ENCODE peak calls at places on chromosomes 1 and 21, in ten cellular contexts. One of them, this sample, is unnamed.

GRCh38 chr1:201466492-201466891 is 2.5 kb downstream of the PHLDA3 start:
- DNase-seq in stimulated activated CD4-positive, alpha-beta T cell treated with anti-CD3 and anti-CD28 coated beads, TNF-alpha, amount 100 ng/mL, for 1 hour: no peak
- DNase-seq in tibial nerve: no peak
- DNase-seq in GM12891: no peak
- DNase-seq in HAP-1: no peak
- DNase-seq in stimulated activated CD8-positive, alpha-beta memory T cell treated with anti-CD3 and anti-CD28 coated beads, Interleukin-12 subunit alpha, Interleukin-12 subunit beta, amount 100 ng/mL, for 1 hour: no peak
- DNase-seq in NCI-H2029 treated with DMSO at 0.1 percent for 48 hours: no peak
- DNase-seq in dorsolateral prefrontal cortex: no peak
- DNase-seq in NT2/D1: no peak
- DNase-seq in epithelial cell of esophagus: peak
- DNase-seq in this sample: no peak

GRCh38 chr1:42742141-42742540 is 2.1 kb upstream of the CLDN19 start:
- DNase-seq in stimulated activated CD4-positive, alpha-beta T cell treated with anti-CD3 and anti-CD28 coated beads, TNF-alpha, amount 100 ng/mL, for 1 hour: no peak
- DNase-seq in tibial nerve: no peak
- DNase-seq in GM12891: no peak
- DNase-seq in HAP-1: no peak
- DNase-seq in stimulated activated CD8-positive, alpha-beta memory T cell treated with anti-CD3 and anti-CD28 coated beads, Interleukin-12 subunit alpha, Interleukin-12 subunit beta, amount 100 ng/mL, for 1 hour: no peak
- DNase-seq in NCI-H2029 treated with DMSO at 0.1 percent for 48 hours: no peak
- DNase-seq in dorsolateral prefrontal cortex: no peak
- DNase-seq in NT2/D1: no peak
- DNase-seq in epithelial cell of esophagus: no peak
- DNase-seq in this sample: no peak

GRCh38 chr21:46483300-46484295 is 24.9 kb downstream of the DIP2A start:
- DNase-seq in stimulated activated CD4-positive, alpha-beta T cell treated with anti-CD3 and anti-CD28 coated beads, TNF-alpha, amount 100 ng/mL, for 1 hour: no peak
- DNase-seq in tibial nerve: no peak
- DNase-seq in GM12891: no peak
- DNase-seq in HAP-1: no peak
- DNase-seq in stimulated activated CD8-positive, alpha-beta memory T cell treated with anti-CD3 and anti-CD28 coated beads, Interleukin-12 subunit alpha, Interleukin-12 subunit beta, amount 100 ng/mL, for 1 hour: no peak
- DNase-seq in NCI-H2029 treated with DMSO at 0.1 percent for 48 hours: no peak
- DNase-seq in dorsolateral prefrontal cortex: no peak
- DNase-seq in NT2/D1: no peak
- DNase-seq in epithelial cell of esophagus: no peak
- DNase-seq in this sample: no peak

GRCh38 chr1:64933296-64934070 is 32.9 kb downstream of the JAK1 start:
- DNase-seq in stimulated activated CD4-positive, alpha-beta T cell treated with anti-CD3 and anti-CD28 coated beads, TNF-alpha, amount 100 ng/mL, for 1 hour: no peak
- DNase-seq in tibial nerve: no peak
- DNase-seq in GM12891: no peak
- DNase-seq in HAP-1: no peak
- DNase-seq in stimulated activated CD8-positive, alpha-beta memory T cell treated with anti-CD3 and anti-CD28 coated beads, Interleukin-12 subunit alpha, Interleukin-12 subunit beta, amount 100 ng/mL, for 1 hour: no peak
- DNase-seq in NCI-H2029 treated with DMSO at 0.1 percent for 48 hours: no peak
- DNase-seq in dorsolateral prefrontal cortex: peak
- DNase-seq in NT2/D1: no peak
- DNase-seq in epithelial cell of esophagus: peak
- DNase-seq in this sample: no peak

GRCh38 chr1:2288308-2288707 is 60.2 kb downstream of the SKI start:
- DNase-seq in stimulated activated CD4-positive, alpha-beta T cell treated with anti-CD3 and anti-CD28 coated beads, TNF-alpha, amount 100 ng/mL, for 1 hour: no peak
- DNase-seq in tibial nerve: no peak
- DNase-seq in GM12891: no peak
- DNase-seq in HAP-1: no peak
- DNase-seq in stimulated activated CD8-positive, alpha-beta memory T cell treated with anti-CD3 and anti-CD28 coated beads, Interleukin-12 subunit alpha, Interleukin-12 subunit beta, amount 100 ng/mL, for 1 hour: no peak
- DNase-seq in NCI-H2029 treated with DMSO at 0.1 percent for 48 hours: no peak
- DNase-seq in dorsolateral prefrontal cortex: no peak
- DNase-seq in NT2/D1: no peak
- DNase-seq in epithelial cell of esophagus: no peak
- DNase-seq in this sample: no peak

GRCh38 chr1:210394281-210394798 is 65.6 kb downstream of the HHAT start:
- DNase-seq in stimulated activated CD4-positive, alpha-beta T cell treated with anti-CD3 and anti-CD28 coated beads, TNF-alpha, amount 100 ng/mL, for 1 hour: no peak
- DNase-seq in tibial nerve: peak
- DNase-seq in GM12891: no peak
- DNase-seq in HAP-1: no peak
- DNase-seq in stimulated activated CD8-positive, alpha-beta memory T cell treated with anti-CD3 and anti-CD28 coated beads, Interleukin-12 subunit alpha, Interleukin-12 subunit beta, amount 100 ng/mL, for 1 hour: no peak
- DNase-seq in NCI-H2029 treated with DMSO at 0.1 percent for 48 hours: no peak
- DNase-seq in dorsolateral prefrontal cortex: no peak
- DNase-seq in NT2/D1: no peak
- DNase-seq in epithelial cell of esophagus: no peak
- DNase-seq in this sample: no peak

GRCh38 chr1:26959722-26960624 is at the start of gene KDF1:
- DNase-seq in stimulated activated CD4-positive, alpha-beta T cell treated with anti-CD3 and anti-CD28 coated beads, TNF-alpha, amount 100 ng/mL, for 1 hour: peak
- DNase-seq in tibial nerve: no peak
- DNase-seq in GM12891: no peak
- DNase-seq in HAP-1: no peak
- DNase-seq in stimulated activated CD8-positive, alpha-beta memory T cell treated with anti-CD3 and anti-CD28 coated beads, Interleukin-12 subunit alpha, Interleukin-12 subunit beta, amount 100 ng/mL, for 1 hour: peak
- DNase-seq in NCI-H2029 treated with DMSO at 0.1 percent for 48 hours: peak
- DNase-seq in dorsolateral prefrontal cortex: no peak
- DNase-seq in NT2/D1: peak
- DNase-seq in epithelial cell of esophagus: peak
- DNase-seq in this sample: no peak

GRCh38 chr1:44084998-44085675 is 33.5 kb upstream of the KLF17 start:
- DNase-seq in stimulated activated CD4-positive, alpha-beta T cell treated with anti-CD3 and anti-CD28 coated beads, TNF-alpha, amount 100 ng/mL, for 1 hour: no peak
- DNase-seq in tibial nerve: no peak
- DNase-seq in GM12891: no peak
- DNase-seq in HAP-1: no peak
- DNase-seq in stimulated activated CD8-positive, alpha-beta memory T cell treated with anti-CD3 and anti-CD28 coated beads, Interleukin-12 subunit alpha, Interleukin-12 subunit beta, amount 100 ng/mL, for 1 hour: no peak
- DNase-seq in NCI-H2029 treated with DMSO at 0.1 percent for 48 hours: no peak
- DNase-seq in dorsolateral prefrontal cortex: no peak
- DNase-seq in NT2/D1: no peak
- DNase-seq in epithelial cell of esophagus: peak
- DNase-seq in this sample: no peak

GRCh38 chr1:25572708-25573590 is 29.5 kb downstream of the LDLRAP1 start:
- DNase-seq in stimulated activated CD4-positive, alpha-beta T cell treated with anti-CD3 and anti-CD28 coated beads, TNF-alpha, amount 100 ng/mL, for 1 hour: peak
- DNase-seq in tibial nerve: no peak
- DNase-seq in GM12891: peak
- DNase-seq in HAP-1: peak
- DNase-seq in stimulated activated CD8-positive, alpha-beta memory T cell treated with anti-CD3 and anti-CD28 coated beads, Interleukin-12 subunit alpha, Interleukin-12 subunit beta, amount 100 ng/mL, for 1 hour: no peak
- DNase-seq in NCI-H2029 treated with DMSO at 0.1 percent for 48 hours: no peak
- DNase-seq in dorsolateral prefrontal cortex: no peak
- DNase-seq in NT2/D1: peak
- DNase-seq in epithelial cell of esophagus: peak
- DNase-seq in this sample: no peak

GRCh38 chr1:125119024-125119441 is 3934.3 kb downstream of the SRGAP2C start:
- DNase-seq in stimulated activated CD4-positive, alpha-beta T cell treated with anti-CD3 and anti-CD28 coated beads, TNF-alpha, amount 100 ng/mL, for 1 hour: no peak
- DNase-seq in tibial nerve: no peak
- DNase-seq in GM12891: no peak
- DNase-seq in HAP-1: no peak
- DNase-seq in stimulated activated CD8-positive, alpha-beta memory T cell treated with anti-CD3 and anti-CD28 coated beads, Interleukin-12 subunit alpha, Interleukin-12 subunit beta, amount 100 ng/mL, for 1 hour: no peak
- DNase-seq in NCI-H2029 treated with DMSO at 0.1 percent for 48 hours: no peak
- DNase-seq in dorsolateral prefrontal cortex: no peak
- DNase-seq in NT2/D1: no peak
- DNase-seq in epithelial cell of esophagus: no peak
- DNase-seq in this sample: no peak

GRCh38 chr21:35783686-35784085 is 276.6 kb downstream of the SETD4 start:
- DNase-seq in stimulated activated CD4-positive, alpha-beta T cell treated with anti-CD3 and anti-CD28 coated beads, TNF-alpha, amount 100 ng/mL, for 1 hour: no peak
- DNase-seq in tibial nerve: no peak
- DNase-seq in GM12891: no peak
- DNase-seq in HAP-1: no peak
- DNase-seq in stimulated activated CD8-positive, alpha-beta memory T cell treated with anti-CD3 and anti-CD28 coated beads, Interleukin-12 subunit alpha, Interleukin-12 subunit beta, amount 100 ng/mL, for 1 hour: no peak
- DNase-seq in NCI-H2029 treated with DMSO at 0.1 percent for 48 hours: no peak
- DNase-seq in dorsolateral prefrontal cortex: no peak
- DNase-seq in NT2/D1: no peak
- DNase-seq in epithelial cell of esophagus: no peak
- DNase-seq in this sample: no peak

GRCh38 chr1:42692461-42692860 is 10.2 kb downstream of the YBX1 start:
- DNase-seq in stimulated activated CD4-positive, alpha-beta T cell treated with anti-CD3 and anti-CD28 coated beads, TNF-alpha, amount 100 ng/mL, for 1 hour: no peak
- DNase-seq in tibial nerve: no peak
- DNase-seq in GM12891: no peak
- DNase-seq in HAP-1: no peak
- DNase-seq in stimulated activated CD8-positive, alpha-beta memory T cell treated with anti-CD3 and anti-CD28 coated beads, Interleukin-12 subunit alpha, Interleukin-12 subunit beta, amount 100 ng/mL, for 1 hour: no peak
- DNase-seq in NCI-H2029 treated with DMSO at 0.1 percent for 48 hours: no peak
- DNase-seq in dorsolateral prefrontal cortex: no peak
- DNase-seq in NT2/D1: no peak
- DNase-seq in epithelial cell of esophagus: peak
- DNase-seq in this sample: no peak

GRCh38 chr1:240031009-240031408 is 60.7 kb upstream of the FMN2 start:
- DNase-seq in stimulated activated CD4-positive, alpha-beta T cell treated with anti-CD3 and anti-CD28 coated beads, TNF-alpha, amount 100 ng/mL, for 1 hour: no peak
- DNase-seq in tibial nerve: no peak
- DNase-seq in GM12891: no peak
- DNase-seq in HAP-1: no peak
- DNase-seq in stimulated activated CD8-positive, alpha-beta memory T cell treated with anti-CD3 and anti-CD28 coated beads, Interleukin-12 subunit alpha, Interleukin-12 subunit beta, amount 100 ng/mL, for 1 hour: no peak
- DNase-seq in NCI-H2029 treated with DMSO at 0.1 percent for 48 hours: no peak
- DNase-seq in dorsolateral prefrontal cortex: no peak
- DNase-seq in NT2/D1: no peak
- DNase-seq in epithelial cell of esophagus: peak
- DNase-seq in this sample: no peak

GRCh38 chr1:238647877-238648276 is 738.5 kb upstream of the CHRM3 start:
- DNase-seq in stimulated activated CD4-positive, alpha-beta T cell treated with anti-CD3 and anti-CD28 coated beads, TNF-alpha, amount 100 ng/mL, for 1 hour: no peak
- DNase-seq in tibial nerve: no peak
- DNase-seq in GM12891: no peak
- DNase-seq in HAP-1: no peak
- DNase-seq in stimulated activated CD8-positive, alpha-beta memory T cell treated with anti-CD3 and anti-CD28 coated beads, Interleukin-12 subunit alpha, Interleukin-12 subunit beta, amount 100 ng/mL, for 1 hour: no peak
- DNase-seq in NCI-H2029 treated with DMSO at 0.1 percent for 48 hours: no peak
- DNase-seq in dorsolateral prefrontal cortex: no peak
- DNase-seq in NT2/D1: peak
- DNase-seq in epithelial cell of esophagus: peak
- DNase-seq in this sample: no peak

GRCh38 chr1:3283849-3284248 is 170.6 kb upstream of the ARHGEF16 start:
- DNase-seq in stimulated activated CD4-positive, alpha-beta T cell treated with anti-CD3 and anti-CD28 coated beads, TNF-alpha, amount 100 ng/mL, for 1 hour: no peak
- DNase-seq in tibial nerve: no peak
- DNase-seq in GM12891: peak
- DNase-seq in HAP-1: peak
- DNase-seq in stimulated activated CD8-positive, alpha-beta memory T cell treated with anti-CD3 and anti-CD28 coated beads, Interleukin-12 subunit alpha, Interleukin-12 subunit beta, amount 100 ng/mL, for 1 hour: no peak
- DNase-seq in NCI-H2029 treated with DMSO at 0.1 percent for 48 hours: no peak
- DNase-seq in dorsolateral prefrontal cortex: no peak
- DNase-seq in NT2/D1: peak
- DNase-seq in epithelial cell of esophagus: no peak
- DNase-seq in this sample: no peak

GRCh38 chr1:47333922-47334764 is 553 bp downstream of the CMPK1 start:
- DNase-seq in stimulated activated CD4-positive, alpha-beta T cell treated with anti-CD3 and anti-CD28 coated beads, TNF-alpha, amount 100 ng/mL, for 1 hour: peak
- DNase-seq in tibial nerve: peak
- DNase-seq in GM12891: peak
- DNase-seq in HAP-1: peak
- DNase-seq in stimulated activated CD8-positive, alpha-beta memory T cell treated with anti-CD3 and anti-CD28 coated beads, Interleukin-12 subunit alpha, Interleukin-12 subunit beta, amount 100 ng/mL, for 1 hour: peak
- DNase-seq in NCI-H2029 treated with DMSO at 0.1 percent for 48 hours: peak
- DNase-seq in dorsolateral prefrontal cortex: peak
- DNase-seq in NT2/D1: peak
- DNase-seq in epithelial cell of esophagus: peak
- DNase-seq in this sample: no peak

GRCh38 chr1:248924696-248925532 is 18.9 kb downstream of the PGBD2 start:
- DNase-seq in stimulated activated CD4-positive, alpha-beta T cell treated with anti-CD3 and anti-CD28 coated beads, TNF-alpha, amount 100 ng/mL, for 1 hour: no peak
- DNase-seq in tibial nerve: no peak
- DNase-seq in GM12891: no peak
- DNase-seq in HAP-1: peak
- DNase-seq in stimulated activated CD8-positive, alpha-beta memory T cell treated with anti-CD3 and anti-CD28 coated beads, Interleukin-12 subunit alpha, Interleukin-12 subunit beta, amount 100 ng/mL, for 1 hour: peak
- DNase-seq in NCI-H2029 treated with DMSO at 0.1 percent for 48 hours: no peak
- DNase-seq in dorsolateral prefrontal cortex: no peak
- DNase-seq in NT2/D1: no peak
- DNase-seq in epithelial cell of esophagus: peak
- DNase-seq in this sample: peak

GRCh38 chr1:206693592-206693991 is 8.9 kb downstream of the MAPKAPK2 start:
- DNase-seq in stimulated activated CD4-positive, alpha-beta T cell treated with anti-CD3 and anti-CD28 coated beads, TNF-alpha, amount 100 ng/mL, for 1 hour: no peak
- DNase-seq in tibial nerve: no peak
- DNase-seq in GM12891: no peak
- DNase-seq in HAP-1: no peak
- DNase-seq in stimulated activated CD8-positive, alpha-beta memory T cell treated with anti-CD3 and anti-CD28 coated beads, Interleukin-12 subunit alpha, Interleukin-12 subunit beta, amount 100 ng/mL, for 1 hour: no peak
- DNase-seq in NCI-H2029 treated with DMSO at 0.1 percent for 48 hours: no peak
- DNase-seq in dorsolateral prefrontal cortex: no peak
- DNase-seq in NT2/D1: no peak
- DNase-seq in epithelial cell of esophagus: no peak
- DNase-seq in this sample: no peak

GRCh38 chr1:193625255-193625654 is 438.8 kb upstream of the B3GALT2 start:
- DNase-seq in stimulated activated CD4-positive, alpha-beta T cell treated with anti-CD3 and anti-CD28 coated beads, TNF-alpha, amount 100 ng/mL, for 1 hour: no peak
- DNase-seq in tibial nerve: no peak
- DNase-seq in GM12891: no peak
- DNase-seq in HAP-1: no peak
- DNase-seq in stimulated activated CD8-positive, alpha-beta memory T cell treated with anti-CD3 and anti-CD28 coated beads, Interleukin-12 subunit alpha, Interleukin-12 subunit beta, amount 100 ng/mL, for 1 hour: no peak
- DNase-seq in NCI-H2029 treated with DMSO at 0.1 percent for 48 hours: no peak
- DNase-seq in dorsolateral prefrontal cortex: no peak
- DNase-seq in NT2/D1: no peak
- DNase-seq in epithelial cell of esophagus: peak
- DNase-seq in this sample: no peak

GRCh38 chr1:173210273-173210672 is 3.1 kb upstream of the TNFSF4 start:
- DNase-seq in stimulated activated CD4-positive, alpha-beta T cell treated with anti-CD3 and anti-CD28 coated beads, TNF-alpha, amount 100 ng/mL, for 1 hour: no peak
- DNase-seq in tibial nerve: no peak
- DNase-seq in GM12891: no peak
- DNase-seq in HAP-1: no peak
- DNase-seq in stimulated activated CD8-positive, alpha-beta memory T cell treated with anti-CD3 and anti-CD28 coated beads, Interleukin-12 subunit alpha, Interleukin-12 subunit beta, amount 100 ng/mL, for 1 hour: no peak
- DNase-seq in NCI-H2029 treated with DMSO at 0.1 percent for 48 hours: no peak
- DNase-seq in dorsolateral prefrontal cortex: no peak
- DNase-seq in NT2/D1: no peak
- DNase-seq in epithelial cell of esophagus: no peak
- DNase-seq in this sample: no peak

GRCh38 chr1:241551759-241552638 is 19.8 kb downstream of the KMO start:
- DNase-seq in stimulated activated CD4-positive, alpha-beta T cell treated with anti-CD3 and anti-CD28 coated beads, TNF-alpha, amount 100 ng/mL, for 1 hour: peak
- DNase-seq in tibial nerve: no peak
- DNase-seq in GM12891: no peak
- DNase-seq in HAP-1: no peak
- DNase-seq in stimulated activated CD8-positive, alpha-beta memory T cell treated with anti-CD3 and anti-CD28 coated beads, Interleukin-12 subunit alpha, Interleukin-12 subunit beta, amount 100 ng/mL, for 1 hour: peak
- DNase-seq in NCI-H2029 treated with DMSO at 0.1 percent for 48 hours: no peak
- DNase-seq in dorsolateral prefrontal cortex: no peak
- DNase-seq in NT2/D1: no peak
- DNase-seq in epithelial cell of esophagus: no peak
- DNase-seq in this sample: no peak

GRCh38 chr1:41354956-41355355 is 6.3 kb upstream of the FOXO6 start:
- DNase-seq in stimulated activated CD4-positive, alpha-beta T cell treated with anti-CD3 and anti-CD28 coated beads, TNF-alpha, amount 100 ng/mL, for 1 hour: no peak
- DNase-seq in tibial nerve: no peak
- DNase-seq in GM12891: no peak
- DNase-seq in HAP-1: no peak
- DNase-seq in stimulated activated CD8-positive, alpha-beta memory T cell treated with anti-CD3 and anti-CD28 coated beads, Interleukin-12 subunit alpha, Interleukin-12 subunit beta, amount 100 ng/mL, for 1 hour: no peak
- DNase-seq in NCI-H2029 treated with DMSO at 0.1 percent for 48 hours: no peak
- DNase-seq in dorsolateral prefrontal cortex: no peak
- DNase-seq in NT2/D1: no peak
- DNase-seq in epithelial cell of esophagus: no peak
- DNase-seq in this sample: no peak

GRCh38 chr1:22791736-22792325 is 81.2 kb downstream of the EPHB2 start:
- DNase-seq in stimulated activated CD4-positive, alpha-beta T cell treated with anti-CD3 and anti-CD28 coated beads, TNF-alpha, amount 100 ng/mL, for 1 hour: no peak
- DNase-seq in tibial nerve: no peak
- DNase-seq in GM12891: no peak
- DNase-seq in HAP-1: no peak
- DNase-seq in stimulated activated CD8-positive, alpha-beta memory T cell treated with anti-CD3 and anti-CD28 coated beads, Interleukin-12 subunit alpha, Interleukin-12 subunit beta, amount 100 ng/mL, for 1 hour: no peak
- DNase-seq in NCI-H2029 treated with DMSO at 0.1 percent for 48 hours: no peak
- DNase-seq in dorsolateral prefrontal cortex: no peak
- DNase-seq in NT2/D1: no peak
- DNase-seq in epithelial cell of esophagus: no peak
- DNase-seq in this sample: no peak

GRCh38 chr21:32884062-32884461 is 112.5 kb upstream of the PAXBP1 start:
- DNase-seq in stimulated activated CD4-positive, alpha-beta T cell treated with anti-CD3 and anti-CD28 coated beads, TNF-alpha, amount 100 ng/mL, for 1 hour: no peak
- DNase-seq in tibial nerve: no peak
- DNase-seq in GM12891: no peak
- DNase-seq in HAP-1: no peak
- DNase-seq in stimulated activated CD8-positive, alpha-beta memory T cell treated with anti-CD3 and anti-CD28 coated beads, Interleukin-12 subunit alpha, Interleukin-12 subunit beta, amount 100 ng/mL, for 1 hour: no peak
- DNase-seq in NCI-H2029 treated with DMSO at 0.1 percent for 48 hours: no peak
- DNase-seq in dorsolateral prefrontal cortex: no peak
- DNase-seq in NT2/D1: no peak
- DNase-seq in epithelial cell of esophagus: no peak
- DNase-seq in this sample: no peak

GRCh38 chr1:58432813-58433668 is 113.5 kb downstream of the OMA1 start:
- DNase-seq in stimulated activated CD4-positive, alpha-beta T cell treated with anti-CD3 and anti-CD28 coated beads, TNF-alpha, amount 100 ng/mL, for 1 hour: no peak
- DNase-seq in tibial nerve: no peak
- DNase-seq in GM12891: no peak
- DNase-seq in HAP-1: no peak
- DNase-seq in stimulated activated CD8-positive, alpha-beta memory T cell treated with anti-CD3 and anti-CD28 coated beads, Interleukin-12 subunit alpha, Interleukin-12 subunit beta, amount 100 ng/mL, for 1 hour: no peak
- DNase-seq in NCI-H2029 treated with DMSO at 0.1 percent for 48 hours: no peak
- DNase-seq in dorsolateral prefrontal cortex: peak
- DNase-seq in NT2/D1: peak
- DNase-seq in epithelial cell of esophagus: peak
- DNase-seq in this sample: no peak

GRCh38 chr21:44872568-44873355 is 728 bp downstream of the PTTG1IP start:
- DNase-seq in stimulated activated CD4-positive, alpha-beta T cell treated with anti-CD3 and anti-CD28 coated beads, TNF-alpha, amount 100 ng/mL, for 1 hour: no peak
- DNase-seq in tibial nerve: no peak
- DNase-seq in GM12891: no peak
- DNase-seq in HAP-1: no peak
- DNase-seq in stimulated activated CD8-positive, alpha-beta memory T cell treated with anti-CD3 and anti-CD28 coated beads, Interleukin-12 subunit alpha, Interleukin-12 subunit beta, amount 100 ng/mL, for 1 hour: no peak
- DNase-seq in NCI-H2029 treated with DMSO at 0.1 percent for 48 hours: no peak
- DNase-seq in dorsolateral prefrontal cortex: no peak
- DNase-seq in NT2/D1: no peak
- DNase-seq in epithelial cell of esophagus: peak
- DNase-seq in this sample: no peak

GRCh38 chr1:32998997-32999396 is 34.4 kb upstream of the RNF19B start:
- DNase-seq in stimulated activated CD4-positive, alpha-beta T cell treated with anti-CD3 and anti-CD28 coated beads, TNF-alpha, amount 100 ng/mL, for 1 hour: no peak
- DNase-seq in tibial nerve: no peak
- DNase-seq in GM12891: no peak
- DNase-seq in HAP-1: no peak
- DNase-seq in stimulated activated CD8-positive, alpha-beta memory T cell treated with anti-CD3 and anti-CD28 coated beads, Interleukin-12 subunit alpha, Interleukin-12 subunit beta, amount 100 ng/mL, for 1 hour: no peak
- DNase-seq in NCI-H2029 treated with DMSO at 0.1 percent for 48 hours: no peak
- DNase-seq in dorsolateral prefrontal cortex: no peak
- DNase-seq in NT2/D1: no peak
- DNase-seq in epithelial cell of esophagus: no peak
- DNase-seq in this sample: no peak

GRCh38 chr1:149978547-149979023 is 31.9 kb downstream of the OTUD7B start:
- DNase-seq in stimulated activated CD4-positive, alpha-beta T cell treated with anti-CD3 and anti-CD28 coated beads, TNF-alpha, amount 100 ng/mL, for 1 hour: no peak
- DNase-seq in tibial nerve: no peak
- DNase-seq in GM12891: no peak
- DNase-seq in HAP-1: no peak
- DNase-seq in stimulated activated CD8-positive, alpha-beta memory T cell treated with anti-CD3 and anti-CD28 coated beads, Interleukin-12 subunit alpha, Interleukin-12 subunit beta, amount 100 ng/mL, for 1 hour: no peak
- DNase-seq in NCI-H2029 treated with DMSO at 0.1 percent for 48 hours: no peak
- DNase-seq in dorsolateral prefrontal cortex: no peak
- DNase-seq in NT2/D1: no peak
- DNase-seq in epithelial cell of esophagus: peak
- DNase-seq in this sample: no peak